ENCODE peak calls at places on chromosome 5, in six cellular contexts. K is osteocyte, Z is NCI-H2081, J is GM23248, C is MM.1S, E is WTC11. D is an unnamed sample.
A peak's percentile ranks its signal among the peaks of the same experiment; 100 is the strongest.

GRCh38 chr5:141121563-141121962 is at the start of gene PCDHB4:
- DNase-seq in K (no peak), Z (peak; percentile 60), J (peak; percentile 71), C (no peak), E (peak; percentile 69), D (no peak)

GRCh38 chr5:124285071-124285470 is 461.4 kb downstream of the ZNF608 start:
- DNase-seq in K (no peak), Z (no peak), J (no peak), C (no peak), E (no peak), D (peak; percentile 34)

GRCh38 chr5:93226202-93226735 is 354.8 kb downstream of the NR2F1-AS1 start:
- DNase-seq in K (no peak), Z (no peak), J (no peak), C (no peak), E (no peak), D (no peak)

GRCh38 chr5:144567416-144567770 is 396.7 kb downstream of the KCTD16 start:
- DNase-seq in K (no peak), Z (no peak), J (peak; percentile 25), C (no peak), E (no peak), D (no peak)

GRCh38 chr5:16082982-16083381 is 96.6 kb downstream of the MARCHF11 start:
- DNase-seq in K (no peak), Z (no peak), J (no peak), C (no peak), E (no peak), D (no peak)

GRCh38 chr5:134634227-134634626 is 1.6 kb upstream of the SAR1B start:
- DNase-seq in K (no peak), Z (no peak), J (no peak), C (no peak), E (no peak), D (no peak)

GRCh38 chr5:164351245-164351834 is 845.9 kb downstream of the MAT2B start:
- DNase-seq in K (no peak), Z (no peak), J (no peak), C (no peak), E (no peak), D (no peak)

GRCh38 chr5:163809480-163809879 is 304.1 kb downstream of the MAT2B start:
- DNase-seq in K (no peak), Z (no peak), J (no peak), C (no peak), E (no peak), D (no peak)

GRCh38 chr5:149924481-149924880 is 20.1 kb downstream of the PDE6A start:
- DNase-seq in K (no peak), Z (no peak), J (no peak), C (no peak), E (no peak), D (no peak)

GRCh38 chr5:3609120-3609681 is 13.6 kb downstream of the IRX1 start:
- DNase-seq in K (no peak), Z (no peak), J (no peak), C (no peak), E (no peak), D (no peak)

GRCh38 chr5:871596-872298 is 20.9 kb downstream of the BRD9 start:
- DNase-seq in K (no peak), Z (no peak), J (no peak), C (no peak), E (no peak), D (no peak)

GRCh38 chr5:119267958-119268386 is 87.8 kb upstream of the TNFAIP8 start:
- DNase-seq in K (peak; percentile 94), Z (peak; percentile 95), J (peak; percentile 98), C (peak; percentile 89), E (peak; percentile 90), D (peak; percentile 99)

GRCh38 chr5:137265457-137265856 is 233.7 kb downstream of the SPOCK1 start:
- DNase-seq in K (no peak), Z (no peak), J (peak; percentile 61), C (no peak), E (no peak), D (no peak)

GRCh38 chr5:141868541-141868940 is 9.7 kb downstream of the PCDH1 start:
- DNase-seq in K (no peak), Z (no peak), J (no peak), C (no peak), E (no peak), D (no peak)

GRCh38 chr5:152332696-152333095 is 72.4 kb downstream of the NMUR2 start:
- DNase-seq in K (no peak), Z (peak; percentile 94), J (no peak), C (no peak), E (no peak), D (peak; percentile 50)

GRCh38 chr5:65989115-65989514 is 62.7 kb downstream of the ERBIN start:
- DNase-seq in K (no peak), Z (no peak), J (no peak), C (no peak), E (no peak), D (no peak)

GRCh38 chr5:141778211-141778610 is 96.2 kb upstream of the ARAP3 start:
- DNase-seq in K (no peak), Z (no peak), J (peak; percentile 91), C (no peak), E (no peak), D (no peak)

GRCh38 chr5:175718401-175719108 is 60.7 kb downstream of the HRH2 start:
- DNase-seq in K (no peak), Z (peak; percentile 34), J (peak; percentile 31), C (peak; percentile 58), E (peak; percentile 70), D (no peak)

GRCh38 chr5:65032250-65032649 is 263.5 kb downstream of the CWC27 start:
- DNase-seq in K (no peak), Z (no peak), J (peak; percentile 99), C (no peak), E (no peak), D (no peak)

GRCh38 chr5:32074401-32074800 is 99.7 kb downstream of the GOLPH3 start:
- DNase-seq in K (no peak), Z (no peak), J (no peak), C (no peak), E (peak; percentile 38), D (no peak)

GRCh38 chr5:31412324-31412723 is 119.6 kb downstream of the DROSHA start:
- DNase-seq in K (no peak), Z (no peak), J (peak; percentile 23), C (no peak), E (no peak), D (no peak)

GRCh38 chr5:39218482-39219381 is 631 bp downstream of the FYB1 start:
- DNase-seq in K (no peak), Z (no peak), J (peak; percentile 50), C (no peak), E (no peak), D (no peak)

GRCh38 chr5:157778121-157778805 is 34.8 kb downstream of the LSM11 start:
- DNase-seq in K (no peak), Z (peak; percentile 84), J (peak; percentile 30), C (no peak), E (no peak), D (no peak)

GRCh38 chr5:136090319-136090718 is 42.3 kb upstream of the SMAD5 start:
- DNase-seq in K (no peak), Z (no peak), J (no peak), C (no peak), E (no peak), D (no peak)

GRCh38 chr5:166488560-166488959 is 1802.9 kb upstream of the WWC1 start:
- DNase-seq in K (no peak), Z (no peak), J (no peak), C (no peak), E (no peak), D (no peak)

GRCh38 chr5:94691270-94691669 is 72.8 kb downstream of the SLF1 start:
- DNase-seq in K (no peak), Z (no peak), J (no peak), C (no peak), E (no peak), D (no peak)

GRCh38 chr5:144134181-144134827 is 36.2 kb downstream of the YIPF5 start:
- DNase-seq in K (no peak), Z (no peak), J (peak; percentile 39), C (no peak), E (no peak), D (no peak)